ENCODE peak calls at places on chromosomes 2 and 18, in nine cellular contexts. S is bronchial epithelial cell; J is EH; Y is GM04504; O is CD4-positive, CD25-positive, alpha-beta regulatory T cell; X is KBM-7; Z is NCI-H460; D is kidney epithelial cell; F is ELR. K is an unnamed sample.

GRCh38 chr2:74199871-74200305 is 1.5 kb downstream of the MTHFD2 start:
- DNase-seq in S (no peak), J (peak), Y (no peak), O (no peak), X (peak), Z (no peak), D (no peak), F (no peak), K (no peak)

GRCh38 chr2:239751719-239752355 is 273.3 kb downstream of the NDUFA10 start:
- DNase-seq in S (no peak), J (no peak), Y (no peak), O (no peak), X (no peak), Z (no peak), D (no peak), F (no peak), K (no peak)

GRCh38 chr2:199434555-199434954 is 23.2 kb downstream of the SATB2 start:
- DNase-seq in S (no peak), J (no peak), Y (no peak), O (no peak), X (no peak), Z (no peak), D (no peak), F (peak), K (no peak)

GRCh38 chr18:79744625-79745024 is 53.1 kb upstream of the KCNG2 start:
- DNase-seq in S (no peak), J (no peak), Y (no peak), O (no peak), X (no peak), Z (no peak), D (no peak), F (no peak), K (no peak)

GRCh38 chr2:223865124-223865523 is 27.7 kb upstream of the AP1S3 start:
- DNase-seq in S (no peak), J (no peak), Y (no peak), O (no peak), X (no peak), Z (no peak), D (no peak), F (no peak), K (no peak)

GRCh38 chr2:191869178-191869577 is 22.3 kb upstream of the CAVIN2 start:
- DNase-seq in S (peak), J (peak), Y (no peak), O (no peak), X (no peak), Z (peak), D (no peak), F (peak), K (no peak)

GRCh38 chr2:47654790-47655562 is 128.0 kb upstream of the MSH6 start:
- DNase-seq in S (peak), J (no peak), Y (no peak), O (no peak), X (no peak), Z (no peak), D (peak), F (peak), K (no peak)

GRCh38 chr2:43443317-43443716 is 152.5 kb downstream of the THADA start:
- DNase-seq in S (no peak), J (no peak), Y (no peak), O (no peak), X (no peak), Z (no peak), D (no peak), F (no peak), K (no peak)

GRCh38 chr2:9199716-9200633 is 6.6 kb upstream of the ASAP2 start:
- DNase-seq in S (no peak), J (peak), Y (peak), O (no peak), X (no peak), Z (no peak), D (no peak), F (peak), K (peak)

GRCh38 chr2:237744613-237745249 is 53.8 kb upstream of the RBM44 start:
- DNase-seq in S (peak), J (peak), Y (no peak), O (peak), X (peak), Z (peak), D (no peak), F (peak), K (no peak)

GRCh38 chr2:138296365-138296764 is 205.2 kb upstream of the SPOPL start:
- DNase-seq in S (no peak), J (no peak), Y (no peak), O (no peak), X (no peak), Z (no peak), D (no peak), F (no peak), K (no peak)

GRCh38 chr18:6650063-6650462 is 79.5 kb upstream of the ARHGAP28 start:
- DNase-seq in S (no peak), J (no peak), Y (no peak), O (no peak), X (no peak), Z (no peak), D (no peak), F (no peak), K (no peak)

GRCh38 chr2:225670111-225670974 is 270.8 kb downstream of the NYAP2 start:
- DNase-seq in S (peak), J (peak), Y (peak), O (no peak), X (peak), Z (peak), D (no peak), F (peak), K (peak)

GRCh38 chr18:58255701-58256311 is 211.8 kb downstream of the NEDD4L start:
- DNase-seq in S (no peak), J (no peak), Y (no peak), O (no peak), X (no peak), Z (no peak), D (no peak), F (no peak), K (no peak)

GRCh38 chr2:112811841-112812306 is 24.7 kb downstream of the IL1B start:
- DNase-seq in S (peak), J (peak), Y (peak), O (no peak), X (peak), Z (peak), D (peak), F (peak), K (peak)

GRCh38 chr2:219402665-219403515 is 15.2 kb upstream of the DNPEP start:
- DNase-seq in S (peak), J (peak), Y (peak), O (peak), X (peak), Z (peak), D (peak), F (peak), K (peak)

GRCh38 chr18:60215432-60215831 is 157.1 kb downstream of the MC4R start:
- DNase-seq in S (no peak), J (no peak), Y (no peak), O (no peak), X (no peak), Z (no peak), D (no peak), F (no peak), K (no peak)

GRCh38 chr2:233225230-233226068 is 26.0 kb upstream of the ATG16L1 start:
- DNase-seq in S (no peak), J (no peak), Y (no peak), O (no peak), X (no peak), Z (no peak), D (no peak), F (no peak), K (no peak)

GRCh38 chr18:69951182-69951581 is 3.5 kb upstream of the CD226 start:
- DNase-seq in S (no peak), J (peak), Y (no peak), O (no peak), X (no peak), Z (no peak), D (no peak), F (peak), K (peak)

GRCh38 chr18:22542400-22542835 is 124.7 kb upstream of the CTAGE1 start:
- DNase-seq in S (peak), J (peak), Y (no peak), O (no peak), X (no peak), Z (no peak), D (no peak), F (peak), K (no peak)

GRCh38 chr18:41645600-41646360 is 309.3 kb upstream of the PIK3C3 start:
- DNase-seq in S (peak), J (no peak), Y (no peak), O (no peak), X (peak), Z (no peak), D (no peak), F (no peak), K (no peak)

K was measured in BJ.